ENCODE peak calls at places on chromosomes 12 and 14, in four cellular contexts. O is A549, M is astrocyte of the cerebellum, N is psoas muscle. I is an unnamed sample.

GRCh38 chr14:65054471-65055085 is 47.7 kb downstream of the MAX start:
- DNase-seq in M (no peak), O (no peak), N (no peak), I (no peak)

GRCh38 chr12:110768960-110769359 is 26.3 kb upstream of the PPP1CC start:
- DNase-seq in N (no peak), M (no peak), O (no peak), I (no peak)

GRCh38 chr12:68497112-68497511 is 113.6 kb upstream of the RAP1B start:
- DNase-seq in M (no peak), N (no peak), O (no peak), I (no peak)

GRCh38 chr14:20935303-20935984 is 19.8 kb upstream of the RNASE2 start:
- DNase-seq in M (no peak), N (no peak), O (no peak), I (no peak)

GRCh38 chr14:89221109-89221508 is 195.9 kb downstream of the FOXN3 start:
- DNase-seq in M (peak), O (peak), N (no peak), I (peak)

GRCh38 chr12:47820631-47821345 is 1.1 kb upstream of the HDAC7 start:
- DNase-seq in M (peak), O (peak), N (peak), I (peak)

GRCh38 chr12:52580496-52580895 is 6.9 kb upstream of the KRT74 start:
- DNase-seq in M (no peak), N (no peak), O (no peak), I (no peak)

GRCh38 chr14:104856869-104857860 is 7.9 kb upstream of the CEP170B start:
- DNase-seq in O (no peak), N (peak), M (no peak), I (no peak)

GRCh38 chr12:80704430-80704829 is 3.0 kb upstream of the MYF6 start:
- DNase-seq in O (no peak), M (no peak), N (no peak), I (no peak)

GRCh38 chr12:75954076-75954475 is 77.5 kb downstream of the PHLDA1 start:
- DNase-seq in M (peak), N (no peak), O (peak), I (peak)

GRCh38 chr12:69129014-69129413 is 110.4 kb upstream of the CPSF6 start:
- DNase-seq in M (no peak), O (no peak), N (no peak), I (no peak)

GRCh38 chr12:52298677-52299076 is 7.3 kb upstream of the KRT81 start:
- DNase-seq in N (no peak), O (no peak), M (no peak), I (no peak)

GRCh38 chr14:54594531-54594930 is 27.6 kb downstream of the SAMD4A start:
- DNase-seq in M (no peak), O (no peak), N (no peak), I (no peak)

GRCh38 chr14:105281354-105282097 is 19.3 kb downstream of the BRF1 start:
- DNase-seq in N (no peak), M (peak), O (peak), I (peak)

GRCh38 chr12:42705863-42706262 is 116.3 kb upstream of the PRICKLE1 start:
- DNase-seq in O (no peak), N (peak), M (peak), I (peak)

GRCh38 chr14:98704441-98704840 is 567.6 kb downstream of the BCL11B start:
- DNase-seq in M (no peak), O (no peak), N (no peak), I (no peak)

GRCh38 chr12:94101902-94102660 is 46.3 kb upstream of the PLXNC1 start:
- DNase-seq in O (peak), N (peak), M (peak), I (peak)

GRCh38 chr12:77062846-77063461 is 2.4 kb downstream of the E2F7 start:
- DNase-seq in O (no peak), N (no peak), M (peak), I (no peak)

GRCh38 chr14:98489115-98489514 is 782.9 kb downstream of the BCL11B start:
- DNase-seq in O (no peak), M (no peak), N (no peak), I (no peak)

GRCh38 chr12:49863946-49864816 is 21.3 kb upstream of the BCDIN3D start:
- DNase-seq in M (no peak), N (no peak), O (no peak), I (no peak)

GRCh38 chr14:52873096-52873495 is 77.8 kb downstream of the FERMT2 start:
- DNase-seq in N (no peak), O (no peak), M (no peak), I (no peak)

GRCh38 chr12:89965993-89966392 is 257.4 kb upstream of the ATP2B1 start:
- DNase-seq in O (no peak), M (no peak), N (no peak), I (no peak)

GRCh38 chr14:52485350-52485960 is 66.8 kb downstream of the TXNDC16 start:
- DNase-seq in N (no peak), O (no peak), M (no peak), I (no peak)

GRCh38 chr14:35386673-35387125 is 17.9 kb downstream of the NFKBIA start:
- DNase-seq in M (no peak), O (no peak), N (peak), I (no peak)

GRCh38 chr12:20364501-20364900 is 3.8 kb upstream of the PDE3A start:
- DNase-seq in M (no peak), O (no peak), N (no peak), I (no peak)

GRCh38 chr14:59067135-59067894 is 121.2 kb upstream of the DAAM1 start:
- DNase-seq in N (no peak), M (no peak), O (peak), I (no peak)

GRCh38 chr14:100292776-100293461 is 13.3 kb downstream of the SLC25A29 start:
- DNase-seq in N (peak), M (no peak), O (no peak), I (no peak)

GRCh38 chr12:75480469-75480949 is at the start of gene GLIPR1:
- DNase-seq in M (peak), N (peak), O (peak), I (peak)

GRCh38 chr12:93612719-93613228 is 40.3 kb downstream of the SOCS2 start:
- DNase-seq in M (no peak), O (no peak), N (no peak), I (no peak)

GRCh38 chr12:49059385-49060232 is 985 bp downstream of the KMT2D start:
- DNase-seq in M (no peak), O (peak), N (peak), I (no peak)

GRCh38 chr12:10304161-10304574 is 3.5 kb upstream of the KLRD1 start:
- DNase-seq in O (no peak), N (no peak), M (peak), I (peak)

GRCh38 chr12:54432815-54433164 is 13.7 kb upstream of the ITGA5 start:
- DNase-seq in N (no peak), O (no peak), M (no peak), I (no peak)

GRCh38 chr14:97061198-97061597 is 264.0 kb downstream of the VRK1 start:
- DNase-seq in M (no peak), N (no peak), O (no peak), I (no peak)

GRCh38 chr12:69687390-69687789 is 11.7 kb downstream of the BEST3 start:
- DNase-seq in N (no peak), O (no peak), M (no peak), I (no peak)

GRCh38 chr14:93175492-93175891 is 9.2 kb downstream of the MOAP1 start:
- DNase-seq in M (no peak), N (no peak), O (no peak), I (no peak)

GRCh38 chr12:1912580-1913376 is 5.7 kb downstream of the CACNA2D4 start:
- DNase-seq in M (no peak), N (no peak), O (no peak), I (no peak)

GRCh38 chr12:23659151-23659550 is 290.3 kb downstream of the SOX5 start:
- DNase-seq in M (no peak), N (no peak), O (no peak), I (no peak)

GRCh38 chr12:57096099-57096572 is 7.2 kb downstream of the NAB2 start:
- DNase-seq in N (no peak), O (no peak), M (no peak), I (no peak)

GRCh38 chr12:124233846-124234620 is 60.9 kb upstream of the RFLNA start:
- DNase-seq in O (no peak), N (no peak), M (no peak), I (no peak)

GRCh38 chr12:15322164-15323054 is at the start of gene PTPRO:
- DNase-seq in M (no peak), O (peak), N (peak), I (no peak)
- H3K4me3 ChIP-seq in M (peak), O (peak), N (peak), I (peak)

DNA sequence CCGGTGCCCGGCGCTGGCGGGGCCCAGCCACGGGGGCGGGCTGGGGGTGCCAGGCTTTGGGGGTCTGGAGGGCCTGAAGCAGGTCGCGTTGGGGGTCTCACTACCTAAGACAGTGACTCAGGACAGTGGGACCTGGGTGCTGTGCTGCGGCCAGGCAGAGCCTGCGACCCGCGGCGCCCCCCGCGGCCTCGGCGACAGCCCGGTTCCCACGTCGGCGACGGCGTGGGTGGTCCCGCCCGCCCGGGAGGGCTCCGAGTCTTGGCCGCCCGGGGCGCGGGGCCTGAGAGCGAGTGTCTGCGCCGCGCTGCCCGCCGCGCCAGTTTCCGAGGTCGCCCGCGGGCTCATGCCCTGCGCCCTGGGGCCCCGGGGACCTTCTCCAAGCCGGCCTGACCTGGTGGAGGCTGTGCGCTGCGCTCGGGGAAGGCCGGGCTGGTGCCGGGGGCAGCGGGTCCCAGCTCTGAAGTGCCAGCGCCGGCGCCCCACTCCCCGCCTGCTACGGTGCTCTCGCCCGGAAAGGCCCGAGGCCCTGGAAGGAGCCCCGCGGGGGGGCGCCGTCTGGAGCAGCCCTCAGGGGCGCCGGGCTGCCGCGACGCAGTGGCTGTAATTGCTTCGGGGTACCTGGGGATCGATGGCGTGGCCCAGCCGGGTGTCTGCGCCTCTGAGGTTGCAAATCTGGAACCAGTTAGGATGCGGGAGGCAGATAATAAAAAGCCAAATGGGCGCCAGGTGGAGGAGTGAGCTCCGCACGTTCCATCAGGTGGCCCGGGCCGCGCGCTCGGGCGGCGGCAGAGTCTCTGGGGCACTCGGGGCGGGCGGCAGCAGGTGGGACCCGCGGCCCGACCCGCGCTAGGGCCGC is 102.5 kb upstream of the DIO3 start:
- DNase-seq in N (no peak), O (no peak), M (no peak), I (no peak)
- TF ChIP-seq CTCF in N (no peak), O (no peak), M (no peak), I (no peak)

GRCh38 chr12:62191747-62192485 is 68.3 kb upstream of the USP15 start:
- DNase-seq in M (no peak), O (peak), N (peak), I (no peak)
- H3K4me3 ChIP-seq in M (peak), O (peak), N (peak), I (peak)

DNA sequence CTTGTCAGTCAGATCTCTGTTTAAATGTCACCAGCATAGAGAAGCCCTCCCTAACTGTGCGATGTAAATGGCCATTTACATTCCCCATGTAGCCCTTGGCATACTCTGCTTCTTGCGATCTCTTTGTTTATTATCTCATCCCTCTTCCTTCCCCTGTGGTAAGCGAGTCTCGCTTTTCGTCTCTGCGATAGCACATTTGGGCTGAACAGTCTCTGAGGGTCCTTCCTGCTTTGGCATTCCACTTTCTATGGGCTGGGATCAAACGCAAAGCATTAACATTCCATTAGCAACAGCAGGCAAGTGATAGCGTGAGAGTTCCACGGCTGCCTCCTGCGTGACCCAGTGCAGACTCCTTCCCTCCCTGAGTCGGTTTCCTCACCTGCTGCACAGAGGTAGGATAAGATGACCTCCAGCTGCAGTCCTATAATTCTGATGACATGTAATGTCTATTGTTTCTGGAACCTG is 61.4 kb upstream of the TUNAR start:
- DNase-seq in N (no peak), M (no peak), O (no peak), I (no peak)
- TF ChIP-seq CTCF in N (no peak), M (no peak), O (no peak), I (no peak)

GRCh38 chr12:13980548-13981295 is 680 bp downstream of the GRIN2B start:
- DNase-seq in N (no peak), O (peak), M (no peak), I (no peak)
- H3K4me3 ChIP-seq in N (peak), O (peak), M (peak), I (no peak)

GRCh38 chr14:90853116-90853515 is 36.9 kb upstream of the TTC7B start:
- DNase-seq in M (no peak), O (no peak), N (no peak), I (no peak)
- TF ChIP-seq CTCF in M (no peak), O (no peak), N (no peak), I (no peak)

I was measured in HFF-Myc.